ENCODE peak calls at places on chromosomes 13 and 19, in five cellular contexts. O is AG09319, E is psoas muscle, R is heart left ventricle, Q is SK-N-SH. C is an unnamed sample.

GRCh38 chr19:43841990-43842389 is 14.9 kb downstream of the ZNF283 start:
- DNase-seq in O (no peak), E (no peak), R (no peak), Q (no peak), C (no peak)

GRCh38 chr13:50243926-50244325 is 228.7 kb downstream of the KCNRG start:
- DNase-seq in O (no peak), E (no peak), R (no peak), Q (no peak), C (no peak)

GRCh38 chr13:31073859-31074718 is 87.6 kb downstream of the HSPH1 start:
- DNase-seq in O (no peak), E (no peak), R (no peak), Q (no peak), C (peak; percentile 46)

GRCh38 chr13:79541426-79542049 is 60.6 kb downstream of the NDFIP2 start:
- DNase-seq in O (peak; percentile 29), E (no peak), R (no peak), Q (peak; percentile 21), C (peak; percentile 69)

GRCh38 chr19:45474941-45475516 is 7.2 kb downstream of the FOSB start:
- DNase-seq in O (peak; percentile 14), E (no peak), R (no peak), Q (no peak), C (peak; percentile 45)

GRCh38 chr13:113997845-113998751 is 24.2 kb upstream of the C13orf46 start:
- DNase-seq in O (peak; percentile 10), E (peak; percentile 73), R (peak; percentile 69), Q (peak; percentile 54), C (peak; percentile 23)

GRCh38 chr13:71695662-71696061 is 171.3 kb downstream of the DACH1 start:
- DNase-seq in O (no peak), E (no peak), R (no peak), Q (no peak), C (no peak)

GRCh38 chr13:83881031-83881727 is 1.1 kb downstream of the SLITRK1 start:
- DNase-seq in O (no peak), E (no peak), R (no peak), Q (no peak), C (no peak)

GRCh38 chr19:1000095-1000494 is at the start of gene GRIN3B:
- DNase-seq in O (no peak), E (peak; percentile 66), R (peak; percentile 82), Q (peak; percentile 89), C (peak; percentile 76)

GRCh38 chr13:60869941-60870613 is 473.1 kb downstream of the TDRD3 start:
- DNase-seq in O (no peak), E (no peak), R (no peak), Q (no peak), C (no peak)

GRCh38 chr19:13381827-13382632 is 124.2 kb downstream of the CACNA1A start:
- DNase-seq in O (no peak), E (no peak), R (no peak), Q (no peak), C (no peak)

GRCh38 chr19:3609779-3610719 is 3.4 kb upstream of the TBXA2R start:
- DNase-seq in O (no peak), E (no peak), R (peak; percentile 33), Q (no peak), C (no peak)

GRCh38 chr13:20141238-20142018 is 19.4 kb downstream of the GJA3 start:
- DNase-seq in O (no peak), E (no peak), R (peak; percentile 74), Q (no peak), C (no peak)

GRCh38 chr19:511101-511841 is 4.0 kb downstream of the TPGS1 start:
- DNase-seq in O (no peak), E (no peak), R (no peak), Q (no peak), C (peak; percentile 85)

GRCh38 chr19:29681422-29682235 is 16.4 kb downstream of the PLEKHF1 start:
- DNase-seq in O (no peak), E (peak; percentile 62), R (no peak), Q (no peak), C (no peak)

GRCh38 chr13:42959615-42960014 is 32.4 kb downstream of the EPSTI1 start:
- DNase-seq in O (no peak), E (no peak), R (no peak), Q (no peak), C (no peak)

GRCh38 chr19:32189956-32190706 is 155.3 kb upstream of the ZNF507 start:
- DNase-seq in O (no peak), E (no peak), R (no peak), Q (no peak), C (no peak)

GRCh38 chr13:36148436-36148835 is 17.3 kb upstream of the DCLK1 start:
- DNase-seq in O (no peak), E (no peak), R (no peak), Q (no peak), C (no peak)

GRCh38 chr13:73943965-73944233 is 190.3 kb downstream of the KLF12 start:
- DNase-seq in O (no peak), E (no peak), R (no peak), Q (no peak), C (no peak)
- TF ChIP-seq CTCF in O (no peak), E (no peak), R (no peak), Q (no peak), C (no peak)

DNA sequence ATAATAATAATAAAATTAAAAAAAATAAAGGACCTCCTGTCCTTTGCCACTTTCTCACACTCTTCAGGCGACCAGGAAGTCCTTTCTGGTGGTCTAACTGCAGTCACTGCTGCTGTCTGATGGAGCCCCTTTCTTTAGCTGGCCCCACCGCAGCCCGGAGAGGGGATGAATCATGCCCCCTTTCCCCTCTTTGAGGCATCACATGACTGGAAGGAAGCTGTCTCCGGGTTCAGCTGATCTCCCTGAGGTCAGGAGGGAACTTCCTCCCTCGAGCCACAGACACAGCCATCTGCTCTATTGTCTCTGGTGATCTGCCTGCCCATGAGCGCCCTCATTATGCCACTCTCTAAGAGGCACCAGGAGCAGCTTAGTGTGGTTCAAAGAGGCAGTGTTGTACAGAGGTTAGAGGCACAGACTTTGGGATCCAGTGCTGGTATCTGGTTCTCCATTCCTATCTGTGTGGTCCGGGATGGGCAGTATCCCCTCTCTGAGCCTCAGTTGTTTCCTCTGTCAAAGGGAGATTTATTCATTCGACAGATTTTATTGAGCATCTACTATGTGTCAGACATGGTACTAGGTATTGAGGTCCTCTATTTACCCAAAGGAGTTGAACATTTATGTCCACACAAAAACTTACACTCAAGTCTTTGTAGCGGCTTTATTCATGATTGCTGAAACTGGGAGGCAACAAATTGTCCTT is 30.0 kb downstream of the VAV1 start:
- DNase-seq in O (no peak), E (peak; percentile 27), R (no peak), Q (no peak), C (peak; percentile 26)
- TF ChIP-seq CTCF in O (no peak), E (no peak), R (no peak), Q (no peak), C (no peak)

DNA sequence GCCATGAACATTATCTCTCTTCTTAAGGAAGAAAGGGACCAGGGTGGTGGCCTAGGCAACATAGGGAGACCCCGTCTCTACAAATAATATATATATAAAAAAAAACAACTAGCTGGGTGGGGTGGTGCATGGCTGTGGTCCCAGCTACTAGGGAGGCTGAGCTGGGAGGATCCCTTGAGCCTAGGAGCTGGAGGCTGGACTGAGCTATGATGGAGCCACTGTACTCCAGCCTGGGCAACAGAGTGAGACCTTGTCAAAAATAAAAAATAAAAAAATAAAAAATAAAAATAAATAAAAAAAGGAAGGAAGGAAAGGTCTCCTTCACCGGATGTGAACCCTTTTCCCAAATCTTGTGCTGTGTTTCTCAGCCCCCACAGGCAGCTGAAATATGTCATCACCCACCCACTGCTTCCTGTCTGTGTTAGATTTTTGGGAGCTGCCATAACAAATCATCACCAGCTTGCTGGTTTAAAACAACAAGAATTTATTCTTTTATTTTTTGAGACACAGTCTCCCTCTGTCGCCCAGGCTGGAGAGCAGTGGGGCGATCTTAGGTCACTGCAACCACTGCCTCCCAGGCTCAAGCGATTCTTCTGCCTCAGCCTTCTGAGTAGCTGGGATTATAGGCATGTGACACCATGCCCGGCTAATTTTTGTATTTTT is 9.5 kb upstream of the TSPAN16 start:
- DNase-seq in O (peak; percentile 11), E (no peak), R (no peak), Q (no peak), C (no peak)
- TF ChIP-seq CTCF in O (peak; percentile 17), E (peak; percentile 24), R (peak; percentile 69), Q (no peak), C (no peak)

DNA sequence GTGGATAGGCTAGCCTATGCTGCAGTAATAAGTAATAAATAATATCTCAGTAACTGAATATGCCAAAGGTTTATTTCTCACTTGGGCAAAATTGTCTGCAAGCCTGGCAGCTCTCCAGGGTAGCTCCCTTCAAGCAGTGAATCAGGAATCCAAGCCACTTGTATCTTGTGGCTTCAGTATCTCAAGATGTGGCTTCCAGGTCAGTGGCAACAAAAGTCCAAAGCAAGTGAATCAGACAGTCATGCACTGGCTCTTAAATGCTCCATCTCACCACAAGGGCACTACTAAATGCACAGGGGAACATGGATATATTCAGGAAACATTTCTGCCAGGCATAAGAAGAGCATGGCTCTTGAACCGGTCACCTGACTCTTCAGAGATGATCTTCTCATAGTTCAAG is 126.3 kb downstream of the KCTD12 start:
- DNase-seq in O (no peak), E (no peak), R (no peak), Q (no peak), C (no peak)
- TF ChIP-seq CTCF in O (no peak), E (no peak), R (no peak), Q (no peak), C (no peak)

C was measured in epithelial cell of esophagus.